ENCODE peak calls at places on chromosomes 1 and 21, in nine cellular contexts. One of them, this sample, is unnamed.

GRCh38 chr1:187408217-187409004 is 579.7 kb downstream of the PLA2G4A start:
- DNase-seq in breast epithelium: no peak
- DNase-seq in iris pigment epithelial cell: peak; percentile 54
- DNase-seq in nucleus accumbens: no peak
- DNase-seq in T1000: peak; percentile 29
- DNase-seq in NCI-H748 treated with DMSO at 0.1 percent for 48 hours: no peak
- DNase-seq in GM23248: peak; percentile 13
- DNase-seq in NCI-H1105: no peak
- DNase-seq in mesenchymal stem cell: peak; percentile 52
- DNase-seq in this sample: no peak

GRCh38 chr1:32701951-32702598 is 495 bp downstream of the SYNC start:
- DNase-seq in breast epithelium: no peak
- DNase-seq in iris pigment epithelial cell: peak; percentile 29
- DNase-seq in nucleus accumbens: no peak
- DNase-seq in T1000: no peak
- DNase-seq in NCI-H748 treated with DMSO at 0.1 percent for 48 hours: no peak
- DNase-seq in GM23248: peak; percentile 66
- DNase-seq in NCI-H1105: peak; percentile 73
- DNase-seq in mesenchymal stem cell: peak; percentile 57
- DNase-seq in this sample: peak; percentile 76

GRCh38 chr1:217049081-217049480 is 325.9 kb upstream of the ESRRG start:
- DNase-seq in breast epithelium: no peak
- DNase-seq in iris pigment epithelial cell: no peak
- DNase-seq in nucleus accumbens: no peak
- DNase-seq in T1000: no peak
- DNase-seq in NCI-H748 treated with DMSO at 0.1 percent for 48 hours: no peak
- DNase-seq in GM23248: no peak
- DNase-seq in NCI-H1105: no peak
- DNase-seq in mesenchymal stem cell: no peak
- DNase-seq in this sample: no peak

GRCh38 chr1:98084188-98084587 is 163.4 kb upstream of the DPYD start:
- DNase-seq in breast epithelium: no peak
- DNase-seq in iris pigment epithelial cell: no peak
- DNase-seq in nucleus accumbens: no peak
- DNase-seq in T1000: no peak
- DNase-seq in NCI-H748 treated with DMSO at 0.1 percent for 48 hours: no peak
- DNase-seq in GM23248: no peak
- DNase-seq in NCI-H1105: no peak
- DNase-seq in mesenchymal stem cell: peak; percentile 46
- DNase-seq in this sample: no peak

GRCh38 chr1:190019717-190020116 is 457.9 kb downstream of the BRINP3 start:
- DNase-seq in breast epithelium: no peak
- DNase-seq in iris pigment epithelial cell: no peak
- DNase-seq in nucleus accumbens: no peak
- DNase-seq in T1000: no peak
- DNase-seq in NCI-H748 treated with DMSO at 0.1 percent for 48 hours: no peak
- DNase-seq in GM23248: no peak
- DNase-seq in NCI-H1105: no peak
- DNase-seq in mesenchymal stem cell: no peak
- DNase-seq in this sample: no peak

GRCh38 chr1:53616511-53616910 is 122.5 kb downstream of the GLIS1 start:
- DNase-seq in breast epithelium: no peak
- DNase-seq in iris pigment epithelial cell: no peak
- DNase-seq in nucleus accumbens: no peak
- DNase-seq in T1000: no peak
- DNase-seq in NCI-H748 treated with DMSO at 0.1 percent for 48 hours: no peak
- DNase-seq in GM23248: no peak
- DNase-seq in NCI-H1105: no peak
- DNase-seq in mesenchymal stem cell: no peak
- DNase-seq in this sample: peak; percentile 47

GRCh38 chr1:221708076-221708571 is 33.8 kb downstream of the DUSP10 start:
- DNase-seq in breast epithelium: no peak
- DNase-seq in iris pigment epithelial cell: peak; percentile 86
- DNase-seq in nucleus accumbens: no peak
- DNase-seq in T1000: no peak
- DNase-seq in NCI-H748 treated with DMSO at 0.1 percent for 48 hours: no peak
- DNase-seq in GM23248: peak; percentile 33
- DNase-seq in NCI-H1105: no peak
- DNase-seq in mesenchymal stem cell: peak; percentile 99
- DNase-seq in this sample: no peak

GRCh38 chr1:228271701-228272251 is 63.9 kb downstream of the OBSCN start:
- DNase-seq in breast epithelium: no peak
- DNase-seq in iris pigment epithelial cell: no peak
- DNase-seq in nucleus accumbens: no peak
- DNase-seq in T1000: no peak
- DNase-seq in NCI-H748 treated with DMSO at 0.1 percent for 48 hours: no peak
- DNase-seq in GM23248: no peak
- DNase-seq in NCI-H1105: no peak
- DNase-seq in mesenchymal stem cell: no peak
- DNase-seq in this sample: no peak

GRCh38 chr1:147241955-147242448 is 482 bp upstream of the CHD1L start:
- DNase-seq in breast epithelium: no peak
- DNase-seq in iris pigment epithelial cell: peak; percentile 11
- DNase-seq in nucleus accumbens: no peak
- DNase-seq in T1000: no peak
- DNase-seq in NCI-H748 treated with DMSO at 0.1 percent for 48 hours: no peak
- DNase-seq in GM23248: no peak
- DNase-seq in NCI-H1105: no peak
- DNase-seq in mesenchymal stem cell: no peak
- DNase-seq in this sample: no peak

GRCh38 chr1:88800382-88801051 is 90.8 kb downstream of the GTF2B start:
- DNase-seq in breast epithelium: no peak
- DNase-seq in iris pigment epithelial cell: peak; percentile 74
- DNase-seq in nucleus accumbens: no peak
- DNase-seq in T1000: no peak
- DNase-seq in NCI-H748 treated with DMSO at 0.1 percent for 48 hours: no peak
- DNase-seq in GM23248: peak; percentile 59
- DNase-seq in NCI-H1105: no peak
- DNase-seq in mesenchymal stem cell: peak; percentile 24
- DNase-seq in this sample: no peak

GRCh38 chr1:89605692-89606091 is 27.2 kb upstream of the LRRC8C start:
- DNase-seq in breast epithelium: no peak
- DNase-seq in iris pigment epithelial cell: peak; percentile 59
- DNase-seq in nucleus accumbens: no peak
- DNase-seq in T1000: peak; percentile 35
- DNase-seq in NCI-H748 treated with DMSO at 0.1 percent for 48 hours: no peak
- DNase-seq in GM23248: peak; percentile 46
- DNase-seq in NCI-H1105: no peak
- DNase-seq in mesenchymal stem cell: peak; percentile 75
- DNase-seq in this sample: no peak

GRCh38 chr1:27366411-27367159 is at the start of gene MAP3K6:
- DNase-seq in breast epithelium: peak; percentile 95
- DNase-seq in iris pigment epithelial cell: peak; percentile 74
- DNase-seq in nucleus accumbens: peak; percentile 31
- DNase-seq in T1000: peak; percentile 73
- DNase-seq in NCI-H748 treated with DMSO at 0.1 percent for 48 hours: peak; percentile 4
- DNase-seq in GM23248: peak; percentile 94
- DNase-seq in NCI-H1105: peak; percentile 63
- DNase-seq in mesenchymal stem cell: peak; percentile 81
- DNase-seq in this sample: peak; percentile 91

GRCh38 chr1:19430121-19431068 is 54.9 kb downstream of the CAPZB start:
- DNase-seq in breast epithelium: no peak
- DNase-seq in iris pigment epithelial cell: peak; percentile 67
- DNase-seq in nucleus accumbens: no peak
- DNase-seq in T1000: no peak
- DNase-seq in NCI-H748 treated with DMSO at 0.1 percent for 48 hours: no peak
- DNase-seq in GM23248: peak; percentile 85
- DNase-seq in NCI-H1105: peak; percentile 7
- DNase-seq in mesenchymal stem cell: peak; percentile 88
- DNase-seq in this sample: no peak

GRCh38 chr21:43858806-43859648 is 6.0 kb upstream of the AGPAT3 start:
- DNase-seq in breast epithelium: no peak
- DNase-seq in iris pigment epithelial cell: no peak
- DNase-seq in nucleus accumbens: no peak
- DNase-seq in T1000: no peak
- DNase-seq in NCI-H748 treated with DMSO at 0.1 percent for 48 hours: no peak
- DNase-seq in GM23248: no peak
- DNase-seq in NCI-H1105: no peak
- DNase-seq in mesenchymal stem cell: no peak
- DNase-seq in this sample: peak; percentile 62

GRCh38 chr21:32603131-32603530 is 9.0 kb downstream of the CFAP298 start:
- DNase-seq in breast epithelium: no peak
- DNase-seq in iris pigment epithelial cell: no peak
- DNase-seq in nucleus accumbens: no peak
- DNase-seq in T1000: no peak
- DNase-seq in NCI-H748 treated with DMSO at 0.1 percent for 48 hours: no peak
- DNase-seq in GM23248: no peak
- DNase-seq in NCI-H1105: no peak
- DNase-seq in mesenchymal stem cell: no peak
- DNase-seq in this sample: no peak

GRCh38 chr1:237795558-237795957 is 95.2 kb downstream of the ZP4 start:
- DNase-seq in breast epithelium: no peak
- DNase-seq in iris pigment epithelial cell: no peak
- DNase-seq in nucleus accumbens: no peak
- DNase-seq in T1000: no peak
- DNase-seq in NCI-H748 treated with DMSO at 0.1 percent for 48 hours: no peak
- DNase-seq in GM23248: no peak
- DNase-seq in NCI-H1105: no peak
- DNase-seq in mesenchymal stem cell: no peak
- DNase-seq in this sample: no peak

GRCh38 chr21:40056031-40056430 is 188.8 kb downstream of the PCP4 start:
- DNase-seq in breast epithelium: no peak
- DNase-seq in iris pigment epithelial cell: no peak
- DNase-seq in nucleus accumbens: no peak
- DNase-seq in T1000: no peak
- DNase-seq in NCI-H748 treated with DMSO at 0.1 percent for 48 hours: no peak
- DNase-seq in GM23248: no peak
- DNase-seq in NCI-H1105: no peak
- DNase-seq in mesenchymal stem cell: no peak
- DNase-seq in this sample: no peak

GRCh38 chr1:197599789-197600188 is 175.5 kb downstream of the DENND1B start:
- DNase-seq in breast epithelium: no peak
- DNase-seq in iris pigment epithelial cell: no peak
- DNase-seq in nucleus accumbens: no peak
- DNase-seq in T1000: no peak
- DNase-seq in NCI-H748 treated with DMSO at 0.1 percent for 48 hours: no peak
- DNase-seq in GM23248: no peak
- DNase-seq in NCI-H1105: no peak
- DNase-seq in mesenchymal stem cell: no peak
- DNase-seq in this sample: no peak

GRCh38 chr1:18820791-18821641 is 38.4 kb downstream of the TAS1R2 start:
- DNase-seq in breast epithelium: peak; percentile 50
- DNase-seq in iris pigment epithelial cell: peak; percentile 51
- DNase-seq in nucleus accumbens: peak; percentile 37
- DNase-seq in T1000: peak; percentile 18
- DNase-seq in NCI-H748 treated with DMSO at 0.1 percent for 48 hours: peak; percentile 3
- DNase-seq in GM23248: peak; percentile 80
- DNase-seq in NCI-H1105: peak; percentile 61
- DNase-seq in mesenchymal stem cell: peak; percentile 49
- DNase-seq in this sample: peak; percentile 81

GRCh38 chr1:80181418-80181817 is 1174.9 kb upstream of the ADGRL4 start:
- DNase-seq in breast epithelium: no peak
- DNase-seq in iris pigment epithelial cell: no peak
- DNase-seq in nucleus accumbens: no peak
- DNase-seq in T1000: no peak
- DNase-seq in NCI-H748 treated with DMSO at 0.1 percent for 48 hours: no peak
- DNase-seq in GM23248: no peak
- DNase-seq in NCI-H1105: no peak
- DNase-seq in mesenchymal stem cell: no peak
- DNase-seq in this sample: no peak

GRCh38 chr1:94994805-94995204 is 67.9 kb upstream of the CNN3 start:
- DNase-seq in breast epithelium: no peak
- DNase-seq in iris pigment epithelial cell: no peak
- DNase-seq in nucleus accumbens: no peak
- DNase-seq in T1000: no peak
- DNase-seq in NCI-H748 treated with DMSO at 0.1 percent for 48 hours: no peak
- DNase-seq in GM23248: no peak
- DNase-seq in NCI-H1105: no peak
- DNase-seq in mesenchymal stem cell: no peak
- DNase-seq in this sample: no peak

GRCh38 chr1:218463194-218464156 is 118.3 kb downstream of the TGFB2 start:
- DNase-seq in breast epithelium: peak; percentile 37
- DNase-seq in iris pigment epithelial cell: peak; percentile 89
- DNase-seq in nucleus accumbens: no peak
- DNase-seq in T1000: no peak
- DNase-seq in NCI-H748 treated with DMSO at 0.1 percent for 48 hours: no peak
- DNase-seq in GM23248: peak; percentile 91
- DNase-seq in NCI-H1105: no peak
- DNase-seq in mesenchymal stem cell: peak; percentile 78
- DNase-seq in this sample: no peak

GRCh38 chr1:33074193-33074945 is 6.6 kb upstream of the AZIN2 start:
- DNase-seq in breast epithelium: no peak
- DNase-seq in iris pigment epithelial cell: no peak
- DNase-seq in nucleus accumbens: peak; percentile 33
- DNase-seq in T1000: no peak
- DNase-seq in NCI-H748 treated with DMSO at 0.1 percent for 48 hours: no peak
- DNase-seq in GM23248: no peak
- DNase-seq in NCI-H1105: no peak
- DNase-seq in mesenchymal stem cell: no peak
- DNase-seq in this sample: no peak

GRCh38 chr1:179708434-179709195 is 34.5 kb upstream of the FAM163A start:
- DNase-seq in breast epithelium: no peak
- DNase-seq in iris pigment epithelial cell: no peak
- DNase-seq in nucleus accumbens: no peak
- DNase-seq in T1000: no peak
- DNase-seq in NCI-H748 treated with DMSO at 0.1 percent for 48 hours: no peak
- DNase-seq in GM23248: no peak
- DNase-seq in NCI-H1105: no peak
- DNase-seq in mesenchymal stem cell: no peak
- DNase-seq in this sample: no peak

GRCh38 chr1:206635080-206635982 is at the start of gene DYRK3:
- DNase-seq in breast epithelium: peak; percentile 92
- DNase-seq in iris pigment epithelial cell: peak; percentile 95
- DNase-seq in nucleus accumbens: peak; percentile 90
- DNase-seq in T1000: peak; percentile 93
- DNase-seq in NCI-H748 treated with DMSO at 0.1 percent for 48 hours: peak; percentile 78
- DNase-seq in GM23248: peak; percentile 99
- DNase-seq in NCI-H1105: peak; percentile 94
- DNase-seq in mesenchymal stem cell: peak; percentile 95
- DNase-seq in this sample: peak; percentile 97

GRCh38 chr1:205985330-205986005 is 17.7 kb downstream of the RAB7B start:
- DNase-seq in breast epithelium: no peak
- DNase-seq in iris pigment epithelial cell: no peak
- DNase-seq in nucleus accumbens: no peak
- DNase-seq in T1000: no peak
- DNase-seq in NCI-H748 treated with DMSO at 0.1 percent for 48 hours: no peak
- DNase-seq in GM23248: peak; percentile 39
- DNase-seq in NCI-H1105: no peak
- DNase-seq in mesenchymal stem cell: no peak
- DNase-seq in this sample: no peak

GRCh38 chr1:172287207-172287606 is 133.3 kb upstream of the C1orf105 start:
- DNase-seq in breast epithelium: no peak
- DNase-seq in iris pigment epithelial cell: peak; percentile 90
- DNase-seq in nucleus accumbens: no peak
- DNase-seq in T1000: no peak
- DNase-seq in NCI-H748 treated with DMSO at 0.1 percent for 48 hours: no peak
- DNase-seq in GM23248: peak; percentile 91
- DNase-seq in NCI-H1105: no peak
- DNase-seq in mesenchymal stem cell: peak; percentile 79
- DNase-seq in this sample: peak; percentile 74

GRCh38 chr1:226063362-226064167 is 1.0 kb downstream of the H3-3A start:
- DNase-seq in breast epithelium: peak; percentile 54
- DNase-seq in iris pigment epithelial cell: peak; percentile 40
- DNase-seq in nucleus accumbens: peak; percentile 47
- DNase-seq in T1000: no peak
- DNase-seq in NCI-H748 treated with DMSO at 0.1 percent for 48 hours: no peak
- DNase-seq in GM23248: peak; percentile 74
- DNase-seq in NCI-H1105: peak; percentile 9
- DNase-seq in mesenchymal stem cell: peak; percentile 68
- DNase-seq in this sample: peak; percentile 89

GRCh38 chr1:32538887-32539583 is at the start of gene ZBTB8A:
- DNase-seq in breast epithelium: peak; percentile 27
- DNase-seq in iris pigment epithelial cell: peak; percentile 49
- DNase-seq in nucleus accumbens: peak; percentile 16
- DNase-seq in T1000: peak; percentile 29
- DNase-seq in NCI-H748 treated with DMSO at 0.1 percent for 48 hours: peak; percentile 34
- DNase-seq in GM23248: peak; percentile 87
- DNase-seq in NCI-H1105: peak; percentile 59
- DNase-seq in mesenchymal stem cell: peak; percentile 76
- DNase-seq in this sample: no peak

GRCh38 chr1:44785027-44785376 is 3.0 kb downstream of the BEST4 start:
- DNase-seq in breast epithelium: no peak
- DNase-seq in iris pigment epithelial cell: no peak
- DNase-seq in nucleus accumbens: no peak
- DNase-seq in T1000: no peak
- DNase-seq in NCI-H748 treated with DMSO at 0.1 percent for 48 hours: no peak
- DNase-seq in GM23248: no peak
- DNase-seq in NCI-H1105: no peak
- DNase-seq in mesenchymal stem cell: no peak
- DNase-seq in this sample: peak; percentile 74

GRCh38 chr1:44079566-44079965 is 39.1 kb upstream of the KLF17 start:
- DNase-seq in breast epithelium: no peak
- DNase-seq in iris pigment epithelial cell: no peak
- DNase-seq in nucleus accumbens: no peak
- DNase-seq in T1000: no peak
- DNase-seq in NCI-H748 treated with DMSO at 0.1 percent for 48 hours: no peak
- DNase-seq in GM23248: no peak
- DNase-seq in NCI-H1105: no peak
- DNase-seq in mesenchymal stem cell: no peak
- DNase-seq in this sample: no peak

This sample was measured in spleen.